ENCODE peak calls at places on chromosomes 6 and 20, in four cellular contexts. S is B cell, A is stomach, B is coronary artery. J is an unnamed sample.

GRCh38 chr20:63064745-63065711 is 58.3 kb upstream of the BHLHE23 start:
- DNase-seq in S (no peak), A (no peak), B (peak), J (no peak)

GRCh38 chr20:3171391-3172125 is 1.8 kb downstream of the LZTS3 start:
- DNase-seq in S (no peak), A (no peak), B (no peak), J (no peak)

GRCh38 chr6:137933696-137934095 is 66.6 kb downstream of the TNFAIP3 start:
- DNase-seq in S (no peak), A (no peak), B (no peak), J (peak)

GRCh38 chr6:52995913-52996685 is 1.0 kb upstream of the GSTA4 start:
- DNase-seq in S (peak), A (no peak), B (no peak), J (peak)

GRCh38 chr20:57211949-57212889 is 54.2 kb downstream of the BMP7 start:
- DNase-seq in S (no peak), A (peak), B (no peak), J (peak)

GRCh38 chr20:4814696-4815252 is 93.1 kb downstream of the PRND start:
- DNase-seq in S (peak), A (peak), B (no peak), J (no peak)

GRCh38 chr20:21235713-21236445 is 67.3 kb upstream of the XRN2 start:
- DNase-seq in S (peak), A (peak), B (no peak), J (peak)

GRCh38 chr20:47230811-47231256 is 125.7 kb downstream of the ZMYND8 start:
- DNase-seq in S (no peak), A (no peak), B (no peak), J (peak)

GRCh38 chr6:53794720-53795253 is at the start of gene LRRC1:
- DNase-seq in S (peak), A (peak), B (peak), J (peak)

GRCh38 chr6:133854633-133855598 is 34.0 kb upstream of the TCF21 start:
- DNase-seq in S (no peak), A (no peak), B (no peak), J (no peak)